ENCODE peak calls at places on chromosome 12, in nine cellular contexts. R is WERI-Rb-1; Q is T47D; T is GM20000; G is CD8-positive, alpha-beta T cell; Y is HS-5; N is NCI-H1694 treated with DMSO at 0.1 percent for 48 hours; K is T-helper 2 cell treated with Interferon-gamma antibody and Interleukin-4, amounts not matched to agents 5 μg/mL and 100 μg/mL, for 36 hours; E is stimulated activated CD8-positive, alpha-beta memory T cell treated with anti-CD3 and anti-CD28 coated beads, Interleukin-2, amount 100 ng/mL, for 48 hours. J is an unnamed sample.

GRCh38 chr12:19759229-19759628 is 319.9 kb downstream of the AEBP2 start:
- DNase-seq in R (no peak), Q (no peak), T (no peak), G (no peak), Y (peak), N (no peak), K (no peak), E (no peak), J (peak)

GRCh38 chr12:58819945-58820344 is 100.4 kb downstream of the LRIG3 start:
- DNase-seq in R (no peak), Q (no peak), T (no peak), G (no peak), Y (no peak), N (no peak), K (no peak), E (no peak), J (peak)

GRCh38 chr12:49094104-49094948 is at the start of gene DHH:
- DNase-seq in R (peak), Q (peak), T (peak), G (no peak), Y (no peak), N (no peak), K (no peak), E (no peak), J (no peak)

GRCh38 chr12:105092336-105092735 is 8.1 kb upstream of the ALDH1L2 start:
- DNase-seq in R (no peak), Q (peak), T (no peak), G (no peak), Y (no peak), N (no peak), K (no peak), E (no peak), J (no peak)

GRCh38 chr12:84772281-84772680 is 140.3 kb downstream of the SLC6A15 start:
- DNase-seq in R (no peak), Q (no peak), T (no peak), G (no peak), Y (no peak), N (no peak), K (no peak), E (no peak), J (peak)

GRCh38 chr12:108810636-108811035 is 46.7 kb downstream of the SSH1 start:
- DNase-seq in R (no peak), Q (no peak), T (no peak), G (no peak), Y (no peak), N (no peak), K (no peak), E (no peak), J (no peak)

GRCh38 chr12:106710143-106710893 is 64.2 kb upstream of the RIC8B start:
- DNase-seq in R (no peak), Q (no peak), T (no peak), G (no peak), Y (no peak), N (no peak), K (no peak), E (no peak), J (no peak)

GRCh38 chr12:69527506-69528272 is 57.5 kb downstream of the FRS2 start:
- DNase-seq in R (no peak), Q (peak), T (no peak), G (no peak), Y (no peak), N (no peak), K (no peak), E (no peak), J (peak)

GRCh38 chr12:93090768-93091172 is 161.7 kb upstream of the EEA1 start:
- DNase-seq in R (no peak), Q (no peak), T (no peak), G (no peak), Y (peak), N (no peak), K (no peak), E (no peak), J (peak)

GRCh38 chr12:101038289-101038871 is 171.7 kb downstream of the SLC5A8 start:
- DNase-seq in R (no peak), Q (no peak), T (no peak), G (no peak), Y (no peak), N (no peak), K (no peak), E (no peak), J (no peak)

GRCh38 chr12:57965766-57966165 is 24.4 kb downstream of the ATP23 start:
- DNase-seq in R (no peak), Q (no peak), T (no peak), G (no peak), Y (no peak), N (no peak), K (no peak), E (no peak), J (no peak)

GRCh38 chr12:111766608-111767361 is at the start of gene ALDH2:
- DNase-seq in R (no peak), Q (peak), T (peak), G (peak), Y (no peak), N (peak), K (peak), E (no peak), J (peak)

GRCh38 chr12:88247241-88247643 is 105.1 kb downstream of the TMTC3 start:
- DNase-seq in R (no peak), Q (no peak), T (no peak), G (no peak), Y (peak), N (no peak), K (no peak), E (no peak), J (peak)

GRCh38 chr12:2559931-2560715 is 234.6 kb upstream of the FKBP4 start:
- DNase-seq in R (no peak), Q (no peak), T (no peak), G (no peak), Y (no peak), N (no peak), K (no peak), E (no peak), J (no peak)

GRCh38 chr12:97639702-97640101 is 177.1 kb downstream of the RMST start:
- DNase-seq in R (no peak), Q (no peak), T (no peak), G (no peak), Y (no peak), N (no peak), K (no peak), E (no peak), J (no peak)

GRCh38 chr12:18135086-18135485 is 45.1 kb upstream of the RERGL start:
- DNase-seq in R (no peak), Q (no peak), T (no peak), G (no peak), Y (no peak), N (no peak), K (no peak), E (no peak), J (peak)

GRCh38 chr12:80490329-80490728 is 46.3 kb downstream of the PTPRQ start:
- DNase-seq in R (no peak), Q (peak), T (no peak), G (no peak), Y (no peak), N (no peak), K (no peak), E (no peak), J (peak)

GRCh38 chr12:99618657-99619056 is 28.9 kb upstream of the GARIN6 start:
- DNase-seq in R (no peak), Q (no peak), T (no peak), G (no peak), Y (no peak), N (no peak), K (no peak), E (no peak), J (no peak)

GRCh38 chr12:16611146-16611545 is 5.2 kb upstream of the LMO3 start:
- DNase-seq in R (no peak), Q (peak), T (no peak), G (no peak), Y (no peak), N (no peak), K (no peak), E (no peak), J (no peak)

GRCh38 chr12:19190292-19191031 is 60.9 kb downstream of the PLEKHA5 start:
- DNase-seq in R (no peak), Q (no peak), T (no peak), G (no peak), Y (peak), N (no peak), K (no peak), E (no peak), J (peak)

GRCh38 chr12:109683316-109683715 is 30.3 kb upstream of the FAM222A start:
- DNase-seq in R (no peak), Q (no peak), T (no peak), G (no peak), Y (no peak), N (no peak), K (no peak), E (no peak), J (no peak)

GRCh38 chr12:114916124-114916523 is 232.1 kb upstream of the TBX3 start:
- DNase-seq in R (no peak), Q (no peak), T (no peak), G (no peak), Y (peak), N (no peak), K (no peak), E (no peak), J (peak)

GRCh38 chr12:27984275-27984674 is 11.7 kb upstream of the PTHLH start:
- DNase-seq in R (no peak), Q (no peak), T (no peak), G (no peak), Y (peak), N (no peak), K (no peak), E (no peak), J (peak)

GRCh38 chr12:56029666-56030293 is 8.9 kb downstream of the IKZF4 start:
- DNase-seq in R (peak), Q (peak), T (peak), G (peak), Y (no peak), N (peak), K (peak), E (no peak), J (peak)

GRCh38 chr12:46933947-46934346 is 108.2 kb upstream of the SLC38A4 start:
- DNase-seq in R (no peak), Q (peak), T (no peak), G (no peak), Y (no peak), N (peak), K (no peak), E (no peak), J (peak)

GRCh38 chr12:122871851-122872785 is 23.8 kb downstream of the VPS37B start:
- DNase-seq in R (peak), Q (peak), T (peak), G (no peak), Y (no peak), N (no peak), K (peak), E (peak), J (peak)

GRCh38 chr12:24226745-24227350 is 277.4 kb upstream of the SOX5 start:
- DNase-seq in R (no peak), Q (peak), T (no peak), G (no peak), Y (peak), N (no peak), K (no peak), E (no peak), J (peak)

GRCh38 chr12:94553875-94554274 is 94.2 kb upstream of the CEP83 start:
- DNase-seq in R (no peak), Q (no peak), T (no peak), G (no peak), Y (no peak), N (no peak), K (no peak), E (no peak), J (no peak)

GRCh38 chr12:110922652-110923051 is 2.3 kb upstream of the MYL2 start:
- DNase-seq in R (no peak), Q (no peak), T (no peak), G (no peak), Y (no peak), N (no peak), K (no peak), E (no peak), J (no peak)

GRCh38 chr12:55937956-55938355 is 7.0 kb downstream of the DGKA start:
- DNase-seq in R (no peak), Q (no peak), T (no peak), G (no peak), Y (no peak), N (no peak), K (no peak), E (no peak), J (no peak)

GRCh38 chr12:94586589-94587259 is 63.6 kb downstream of the TMCC3 start:
- DNase-seq in R (no peak), Q (no peak), T (no peak), G (no peak), Y (no peak), N (no peak), K (no peak), E (no peak), J (peak)

GRCh38 chr12:56258068-56258819 is at the start of gene ANKRD52:
- DNase-seq in R (peak), Q (peak), T (peak), G (peak), Y (no peak), N (peak), K (peak), E (peak), J (peak)

GRCh38 chr12:90211017-90211416 is 502.4 kb upstream of the ATP2B1 start:
- DNase-seq in R (no peak), Q (no peak), T (no peak), G (no peak), Y (peak), N (no peak), K (no peak), E (no peak), J (peak)

GRCh38 chr12:124828264-124829007 is 35.2 kb downstream of the SCARB1 start:
- DNase-seq in R (no peak), Q (peak), T (no peak), G (no peak), Y (no peak), N (no peak), K (no peak), E (no peak), J (peak)

GRCh38 chr12:94458882-94459772 is 540 bp downstream of the CEP83 start:
- DNase-seq in R (no peak), Q (peak), T (peak), G (no peak), Y (peak), N (no peak), K (no peak), E (no peak), J (peak)

GRCh38 chr12:3342051-3342450 is 149.0 kb upstream of the PRMT8 start:
- DNase-seq in R (peak), Q (no peak), T (peak), G (no peak), Y (no peak), N (peak), K (no peak), E (no peak), J (peak)

GRCh38 chr12:116713529-116713928 is 24.3 kb downstream of the SPRING1 start:
- DNase-seq in R (no peak), Q (no peak), T (no peak), G (no peak), Y (no peak), N (no peak), K (no peak), E (no peak), J (peak)

GRCh38 chr12:124568431-124569374 is 1.3 kb upstream of the NCOR2 start:
- DNase-seq in R (peak), Q (peak), T (peak), G (no peak), Y (no peak), N (peak), K (peak), E (no peak), J (peak)

GRCh38 chr12:12560587-12561304 is 1.9 kb downstream of the DUSP16 start:
- DNase-seq in R (peak), Q (peak), T (peak), G (peak), Y (no peak), N (peak), K (peak), E (no peak), J (peak)